ENCODE peak calls at places on chromosome 18, in seven cellular contexts. K, Z, N, P, C, A and W are unnamed samples.

GRCh38 chr18:49277395-49278036 is 182.9 kb downstream of the DYM start:
- DNase-seq in K (no peak), Z (no peak), N (no peak), P (no peak), C (no peak), A (no peak), W (no peak)

GRCh38 chr18:59148192-59148591 is 8.5 kb downstream of the SEC11C start:
- DNase-seq in K (no peak), Z (no peak), N (no peak), P (peak; percentile 30), C (no peak), A (no peak), W (no peak)

GRCh38 chr18:22858121-22858520 is 75.0 kb upstream of the RBBP8 start:
- DNase-seq in K (no peak), Z (no peak), N (no peak), P (no peak), C (no peak), A (no peak), W (no peak)

GRCh38 chr18:44737623-44738022 is 56.9 kb downstream of the SETBP1 start:
- DNase-seq in K (no peak), Z (no peak), N (no peak), P (no peak), C (no peak), A (no peak), W (no peak)

GRCh38 chr18:12749136-12749535 is 46.3 kb downstream of the PSMG2 start:
- DNase-seq in K (no peak), Z (no peak), N (no peak), P (no peak), C (no peak), A (no peak), W (no peak)

GRCh38 chr18:53991805-53992204 is 232.7 kb downstream of the MBD2 start:
- DNase-seq in K (no peak), Z (no peak), N (no peak), P (no peak), C (no peak), A (no peak), W (no peak)

GRCh38 chr18:3449702-3450357 is at the start of gene TGIF1:
- DNase-seq in K (peak; percentile 88), Z (peak; percentile 82), N (no peak), P (peak; percentile 83), C (peak; percentile 82), A (peak; percentile 63), W (peak; percentile 91)

GRCh38 chr18:60675801-60676200 is 303.2 kb upstream of the MC4R start:
- DNase-seq in K (no peak), Z (no peak), N (no peak), P (peak; percentile 64), C (no peak), A (no peak), W (no peak)

GRCh38 chr18:48896875-48897511 is 53.8 kb downstream of the SMAD7 start:
- DNase-seq in K (peak; percentile 53), Z (peak; percentile 70), N (no peak), P (peak; percentile 63), C (no peak), A (peak; percentile 98), W (peak; percentile 95)

GRCh38 chr18:24160086-24160485 is 21.2 kb downstream of the CABYR start:
- DNase-seq in K (no peak), Z (no peak), N (no peak), P (no peak), C (no peak), A (no peak), W (no peak)

GRCh38 chr18:5311273-5312009 is 15.9 kb upstream of the ZBTB14 start:
- DNase-seq in K (no peak), Z (no peak), N (no peak), P (no peak), C (no peak), A (no peak), W (no peak)

GRCh38 chr18:23226930-23227728 is 91.8 kb downstream of the CABLES1 start:
- DNase-seq in K (no peak), Z (no peak), N (no peak), P (no peak), C (peak; percentile 72), A (no peak), W (no peak)

GRCh38 chr18:78506031-78506461 is 473.6 kb upstream of the SALL3 start:
- DNase-seq in K (no peak), Z (peak; percentile 74), N (no peak), P (no peak), C (no peak), A (peak; percentile 12), W (no peak)

GRCh38 chr18:63664571-63664970 is 2.9 kb upstream of the SERPINB3 start:
- DNase-seq in K (no peak), Z (no peak), N (no peak), P (no peak), C (no peak), A (no peak), W (no peak)

GRCh38 chr18:59220784-59221765 is 1.1 kb downstream of the GRP start:
- DNase-seq in K (no peak), Z (peak; percentile 70), N (no peak), P (no peak), C (no peak), A (no peak), W (no peak)

GRCh38 chr18:63553117-63553516 is 10.9 kb downstream of the SERPINB12 start:
- DNase-seq in K (no peak), Z (no peak), N (no peak), P (no peak), C (no peak), A (no peak), W (no peak)

DNA sequence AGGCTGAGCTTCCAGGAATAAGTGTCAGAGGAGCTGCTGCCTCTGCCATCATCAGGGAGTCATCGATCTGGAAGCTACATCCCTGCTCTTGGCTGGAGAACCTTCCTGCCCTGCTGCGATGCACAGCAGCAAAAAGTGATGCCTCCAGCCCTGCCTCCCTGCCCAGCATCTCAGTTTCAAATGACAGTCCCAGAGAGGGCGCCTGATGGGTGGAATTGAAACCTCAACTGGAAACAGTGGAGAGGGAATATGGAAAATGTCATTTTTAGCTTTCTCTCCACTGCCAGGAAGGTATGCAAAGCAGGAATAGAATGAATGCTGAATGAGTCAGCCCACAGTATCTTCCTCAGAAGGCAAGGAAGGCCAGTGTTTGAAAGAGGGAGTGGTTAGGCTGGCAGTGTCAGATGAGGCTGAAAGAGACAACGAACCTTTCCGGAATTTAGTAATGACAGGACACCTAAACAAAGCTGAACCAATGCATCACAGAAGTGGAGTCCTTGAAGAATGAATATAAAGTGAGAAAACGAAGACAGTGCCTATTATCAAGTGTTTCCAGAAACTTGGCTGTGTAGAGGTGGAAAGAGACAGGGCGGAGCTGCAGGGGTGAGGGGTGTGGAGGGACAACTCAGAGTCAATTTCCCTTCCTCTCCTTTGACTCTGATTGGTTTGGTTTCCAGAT is 153.9 kb upstream of the NDUFV2 start:
- DNase-seq in K (no peak), Z (no peak), N (peak; percentile 57), P (no peak), C (no peak), A (no peak), W (no peak)
- TF ChIP-seq EP300 in K (peak; percentile 67), Z (no peak), N (no peak), P (no peak), C (no peak), A (no peak), W (no peak)

GRCh38 chr18:79553154-79553553 is 126.4 kb upstream of the CTDP1 start:
- DNase-seq in K (no peak), Z (no peak), N (no peak), P (no peak), C (no peak), A (no peak), W (no peak)
- TF ChIP-seq EP300 in K (no peak), Z (no peak), N (no peak), P (no peak), C (no peak), A (no peak), W (no peak)

GRCh38 chr18:68542818-68543217 is 172.1 kb downstream of the TMX3 start:
- DNase-seq in K (no peak), Z (no peak), N (no peak), P (no peak), C (no peak), A (no peak), W (no peak)
- TF ChIP-seq EP300 in K (no peak), Z (no peak), N (no peak), P (no peak), C (no peak), A (no peak), W (no peak)

GRCh38 chr18:46097853-46098615 is at the start of gene ATP5F1A:
- DNase-seq in K (peak; percentile 90), Z (peak; percentile 88), N (peak; percentile 66), P (peak; percentile 86), C (peak; percentile 80), A (peak; percentile 77), W (peak; percentile 68)
- TF ChIP-seq EP300 in K (no peak), Z (no peak), N (no peak), P (no peak), C (no peak), A (no peak), W (no peak)